ENCODE peak calls at places on chromosomes 12 and 14, in five cellular contexts. C is uterus, E is WTC11, O is ACHN, U is GM12892. S is an unnamed sample.

GRCh38 chr12:116980083-116980482 is 69.3 kb downstream of the FBXW8 start:
- DNase-seq in C (no peak), E (no peak), O (no peak), U (no peak), S (no peak)

GRCh38 chr12:24853588-24853987 is 95.3 kb downstream of the BCAT1 start:
- DNase-seq in C (no peak), E (no peak), O (peak; percentile 39), U (no peak), S (no peak)

GRCh38 chr12:89140580-89141236 is 211.6 kb downstream of the DUSP6 start:
- DNase-seq in C (no peak), E (no peak), O (no peak), U (no peak), S (no peak)

GRCh38 chr14:64878775-64879634 is 702 bp downstream of the SPTB start:
- DNase-seq in C (no peak), E (peak; percentile 41), O (no peak), U (no peak), S (no peak)

GRCh38 chr14:99265571-99265970 is 6.4 kb downstream of the BCL11B start:
- DNase-seq in C (no peak), E (no peak), O (no peak), U (no peak), S (no peak)

GRCh38 chr14:70833884-70834283 is 24.6 kb upstream of the MAP3K9 start:
- DNase-seq in C (no peak), E (no peak), O (no peak), U (no peak), S (no peak)

GRCh38 chr14:69260246-69260978 is 454 bp downstream of the GALNT16 start:
- DNase-seq in C (no peak), E (peak; percentile 76), O (peak; percentile 28), U (peak; percentile 36), S (no peak)

GRCh38 chr12:55002355-55002754 is 17.4 kb upstream of the NEUROD4 start:
- DNase-seq in C (no peak), E (no peak), O (no peak), U (no peak), S (no peak)

GRCh38 chr12:48788852-48789775 is at the start of gene ADCY6:
- DNase-seq in C (peak; percentile 80), E (peak; percentile 80), O (peak; percentile 85), U (no peak), S (no peak)

GRCh38 chr12:18747960-18748359 is 10.0 kb downstream of the CAPZA3 start:
- DNase-seq in C (no peak), E (no peak), O (peak; percentile 50), U (no peak), S (no peak)

GRCh38 chr12:96237465-96238077 is 43.4 kb downstream of the ELK3 start:
- DNase-seq in C (peak; percentile 86), E (no peak), O (peak; percentile 80), U (no peak), S (no peak)

GRCh38 chr14:71620401-71620800 is 311.8 kb upstream of the RGS6 start:
- DNase-seq in C (no peak), E (no peak), O (no peak), U (no peak), S (no peak)

GRCh38 chr12:55700255-55701018 is 7.3 kb downstream of the ITGA7 start:
- DNase-seq in C (no peak), E (no peak), O (no peak), U (no peak), S (no peak)

GRCh38 chr14:23517650-23518329 is 33.8 kb downstream of the ZFHX2 start:
- DNase-seq in C (no peak), E (no peak), O (no peak), U (no peak), S (no peak)

GRCh38 chr14:51333901-51334432 is 93.9 kb downstream of the TMX1 start:
- DNase-seq in C (no peak), E (no peak), O (no peak), U (no peak), S (no peak)

GRCh38 chr14:57937681-57938080 is 71.8 kb upstream of the SLC35F4 start:
- DNase-seq in C (no peak), E (no peak), O (peak; percentile 83), U (no peak), S (no peak)

GRCh38 chr12:95326450-95326849 is 108.8 kb downstream of the VEZT start:
- DNase-seq in C (no peak), E (no peak), O (no peak), U (no peak), S (no peak)

GRCh38 chr12:90250766-90251165 is 542.1 kb upstream of the ATP2B1 start:
- DNase-seq in C (peak; percentile 13), E (no peak), O (no peak), U (no peak), S (no peak)

GRCh38 chr14:33788116-33788515 is 162.8 kb downstream of the EGLN3 start:
- DNase-seq in C (no peak), E (peak; percentile 19), O (no peak), U (no peak), S (no peak)

GRCh38 chr14:68967459-68967940 is 11.6 kb downstream of the ACTN1 start:
- DNase-seq in C (peak; percentile 19), E (no peak), O (no peak), U (no peak), S (no peak)

GRCh38 chr14:95885866-95886265 is 9.2 kb downstream of the TUNAR start:
- DNase-seq in C (no peak), E (no peak), O (no peak), U (no peak), S (no peak)

GRCh38 chr14:56995010-56995409 is 184.7 kb upstream of the OTX2 start:
- DNase-seq in C (no peak), E (no peak), O (no peak), U (no peak), S (no peak)

GRCh38 chr12:75170786-75171185 is 38.9 kb downstream of the KCNC2 start:
- DNase-seq in C (no peak), E (no peak), O (no peak), U (no peak), S (no peak)

GRCh38 chr12:106281056-106281782 is 21.3 kb upstream of the TCP11L2 start:
- DNase-seq in C (no peak), E (no peak), O (no peak), U (no peak), S (no peak)

GRCh38 chr12:118058881-118059644 is 1.9 kb downstream of the WSB2 start:
- DNase-seq in C (no peak), E (no peak), O (no peak), U (no peak), S (no peak)

GRCh38 chr12:103647267-103647666 is 60.2 kb downstream of the STAB2 start:
- DNase-seq in C (no peak), E (no peak), O (no peak), U (no peak), S (no peak)

GRCh38 chr12:121124402-121125109 is 8.1 kb upstream of the P2RX7 start:
- DNase-seq in C (no peak), E (no peak), O (peak; percentile 100), U (no peak), S (no peak)

GRCh38 chr14:89992273-89992672 is 36.5 kb downstream of the TDP1 start:
- DNase-seq in C (no peak), E (no peak), O (no peak), U (no peak), S (no peak)

GRCh38 chr12:34606749-34607519 is 584.6 kb downstream of the ALG10 start:
- DNase-seq in C (peak; percentile 3), E (no peak), O (no peak), U (no peak), S (no peak)

GRCh38 chr12:25783566-25783965 is 174.9 kb upstream of the RASSF8 start:
- DNase-seq in C (no peak), E (no peak), O (no peak), U (no peak), S (no peak)

GRCh38 chr12:104494137-104494815 is 37.5 kb downstream of the CHST11 start:
- DNase-seq in C (no peak), E (no peak), O (no peak), U (no peak), S (no peak)